ENCODE peak calls at places on chromosomes 4 and X, in five cellular contexts. One of them, this sample, is unnamed. For H3K4me1, the result is how much of the 10 kb centered on the place peaks cover.

GRCh38 chr4:142158980-142159379 is 522.6 kb downstream of the IL15 start:
- DNase-seq in breast epithelium: no peak
- DNase-seq in vagina: no peak
- DNase-seq in spleen: no peak
- DNase-seq in upper lobe of left lung: no peak
- DNase-seq in this sample: no peak

GRCh38 chr4:52202251-52202779 is 151.2 kb downstream of the SPATA18 start:
- DNase-seq in upper lobe of left lung: no peak
- DNase-seq in vagina: no peak
- DNase-seq in breast epithelium: no peak
- DNase-seq in spleen: no peak
- DNase-seq in this sample: no peak

GRCh38 chr4:126221717-126222116 is 907.0 kb downstream of the FAT4 start:
- DNase-seq in breast epithelium: no peak
- DNase-seq in upper lobe of left lung: no peak
- DNase-seq in spleen: no peak
- DNase-seq in vagina: no peak
- DNase-seq in this sample: no peak

GRCh38 chr4:35250771-35251170 is 993.5 kb downstream of the ARAP2 start:
- DNase-seq in vagina: no peak
- DNase-seq in upper lobe of left lung: no peak
- DNase-seq in spleen: no peak
- DNase-seq in breast epithelium: no peak
- DNase-seq in this sample: no peak

GRCh38 chrX:66013195-66013816 is 26.6 kb downstream of the VSIG4 start:
- DNase-seq in vagina: no peak
- DNase-seq in upper lobe of left lung: no peak
- DNase-seq in spleen: no peak
- DNase-seq in breast epithelium: no peak
- DNase-seq in this sample: no peak

GRCh38 chrX:3522016-3522690 is 175.7 kb upstream of the MXRA5 start:
- DNase-seq in breast epithelium: no peak
- DNase-seq in spleen: no peak
- DNase-seq in vagina: no peak
- DNase-seq in upper lobe of left lung: no peak
- DNase-seq in this sample: no peak

GRCh38 chrX:68941385-68941952 is 112.6 kb downstream of the EFNB1 start:
- DNase-seq in spleen: peak
- DNase-seq in breast epithelium: no peak
- DNase-seq in upper lobe of left lung: no peak
- DNase-seq in vagina: no peak
- DNase-seq in this sample: no peak

GRCh38 chr4:147793569-147793968 is 61.7 kb downstream of the ARHGAP10 start:
- DNase-seq in spleen: no peak
- DNase-seq in breast epithelium: no peak
- DNase-seq in upper lobe of left lung: no peak
- DNase-seq in vagina: no peak
- DNase-seq in this sample: no peak

GRCh38 chrX:109967151-109967550 is 35.8 kb upstream of the TMEM164 start:
- DNase-seq in vagina: no peak
- DNase-seq in breast epithelium: no peak
- DNase-seq in spleen: no peak
- DNase-seq in upper lobe of left lung: no peak
- DNase-seq in this sample: no peak

GRCh38 chr4:26022346-26022891 is 108.4 kb downstream of the SMIM20 start:
- DNase-seq in breast epithelium: no peak
- DNase-seq in upper lobe of left lung: no peak
- DNase-seq in vagina: no peak
- DNase-seq in spleen: no peak
- DNase-seq in this sample: no peak

GRCh38 chrX:101206471-101206870 is 13.1 kb upstream of the DRP2 start:
- DNase-seq in vagina: no peak
- DNase-seq in breast epithelium: no peak
- DNase-seq in upper lobe of left lung: no peak
- DNase-seq in spleen: no peak
- DNase-seq in this sample: no peak

GRCh38 chrX:9355739-9356138 is 109.1 kb upstream of the TBL1X start:
- DNase-seq in spleen: peak
- DNase-seq in vagina: no peak
- DNase-seq in breast epithelium: no peak
- DNase-seq in upper lobe of left lung: no peak
- DNase-seq in this sample: no peak

GRCh38 chrX:83916525-83916924 is 55.6 kb downstream of the CYLC1 start:
- DNase-seq in vagina: no peak
- DNase-seq in upper lobe of left lung: no peak
- DNase-seq in breast epithelium: no peak
- DNase-seq in spleen: no peak
- DNase-seq in this sample: no peak

GRCh38 chr4:77451530-77451929 is 154.1 kb upstream of the CXCL13 start:
- DNase-seq in spleen: no peak
- DNase-seq in upper lobe of left lung: no peak
- DNase-seq in vagina: no peak
- DNase-seq in breast epithelium: no peak
- DNase-seq in this sample: no peak

GRCh38 chrX:11462136-11462535 is 168.9 kb downstream of the AMELX start:
- DNase-seq in vagina: no peak
- DNase-seq in breast epithelium: no peak
- DNase-seq in spleen: no peak
- DNase-seq in upper lobe of left lung: no peak
- DNase-seq in this sample: no peak

GRCh38 chrX:114344756-114345155 is 239.1 kb upstream of the HTR2C start:
- DNase-seq in upper lobe of left lung: no peak
- DNase-seq in spleen: no peak
- DNase-seq in breast epithelium: no peak
- DNase-seq in vagina: no peak
- DNase-seq in this sample: no peak

GRCh38 chrX:70208479-70208878 is 26.0 kb upstream of the AWAT1 start:
- DNase-seq in breast epithelium: no peak
- DNase-seq in spleen: no peak
- DNase-seq in upper lobe of left lung: no peak
- DNase-seq in vagina: no peak
- DNase-seq in this sample: no peak

GRCh38 chr4:127632420-127633403 is at the start of gene INTU:
- DNase-seq in upper lobe of left lung: no peak
- DNase-seq in vagina: no peak
- DNase-seq in breast epithelium: peak
- DNase-seq in spleen: peak
- DNase-seq in this sample: peak

GRCh38 chr4:99205104-99205979 is 13.7 kb downstream of the ADH6 start:
- DNase-seq in breast epithelium: no peak
- DNase-seq in vagina: no peak
- DNase-seq in upper lobe of left lung: no peak
- DNase-seq in spleen: no peak
- DNase-seq in this sample: peak

GRCh38 chrX:16114640-16115039 is 8.7 kb upstream of the GRPR start:
- DNase-seq in vagina: no peak
- DNase-seq in upper lobe of left lung: no peak
- DNase-seq in spleen: no peak
- DNase-seq in breast epithelium: no peak
- DNase-seq in this sample: no peak

GRCh38 chrX:133658244-133658911 is 243.1 kb upstream of the GPC4 start:
- DNase-seq in vagina: no peak
- DNase-seq in spleen: no peak
- DNase-seq in breast epithelium: no peak
- DNase-seq in upper lobe of left lung: no peak
- DNase-seq in this sample: no peak

DNA sequence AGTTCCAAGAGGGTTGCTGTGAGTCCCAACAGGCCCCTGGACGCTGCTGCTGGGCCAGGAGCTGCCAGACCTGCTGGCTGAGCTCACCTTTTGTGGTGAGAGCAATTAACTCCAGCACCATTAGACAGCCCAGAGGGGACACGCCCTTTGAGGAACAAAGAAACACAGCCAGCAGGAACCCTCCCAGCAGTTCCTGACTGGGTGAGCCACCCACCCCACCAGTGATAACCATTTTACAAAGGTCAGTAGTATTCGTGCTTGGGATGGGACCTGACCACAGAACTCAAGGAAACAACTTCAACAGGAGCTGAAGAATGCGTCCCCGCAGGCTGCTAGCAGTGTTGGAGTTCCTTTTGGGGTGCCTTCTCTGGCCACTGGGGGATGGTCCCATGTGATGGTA is 38.8 kb upstream of the AFAP1 start:
- DNase-seq in upper lobe of left lung: no peak
- DNase-seq in spleen: no peak
- DNase-seq in breast epithelium: no peak
- DNase-seq in vagina: no peak
- DNase-seq in this sample: no peak
- TF ChIP-seq POLR2A in upper lobe of left lung: no peak
- TF ChIP-seq POLR2A in spleen: no peak
- TF ChIP-seq POLR2A in breast epithelium: no peak
- TF ChIP-seq POLR2A in vagina: no peak
- TF ChIP-seq POLR2A in this sample: no peak

GRCh38 chr4:6178757-6179156 is 21.6 kb downstream of the JAKMIP1 start:
- DNase-seq in upper lobe of left lung: no peak
- DNase-seq in breast epithelium: no peak
- DNase-seq in vagina: no peak
- DNase-seq in spleen: no peak
- DNase-seq in this sample: no peak
- H3K4me1 ChIP-seq in upper lobe of left lung: under half
- H3K4me1 ChIP-seq in breast epithelium: under half
- H3K4me1 ChIP-seq in vagina: under half
- H3K4me1 ChIP-seq in spleen: under half
- H3K4me1 ChIP-seq in this sample: under half

GRCh38 chr4:19689511-19689910 is 562.2 kb upstream of the SLIT2 start:
- DNase-seq in upper lobe of left lung: no peak
- DNase-seq in vagina: no peak
- DNase-seq in breast epithelium: no peak
- DNase-seq in spleen: no peak
- DNase-seq in this sample: no peak
- H3K27ac ChIP-seq in upper lobe of left lung: no peak
- H3K27ac ChIP-seq in vagina: no peak
- H3K27ac ChIP-seq in breast epithelium: no peak
- H3K27ac ChIP-seq in spleen: no peak
- H3K27ac ChIP-seq in this sample: no peak

GRCh38 chr4:183505556-183506388 is 914 bp downstream of the ING2 start:
- DNase-seq in vagina: no peak
- DNase-seq in spleen: peak
- DNase-seq in breast epithelium: peak
- DNase-seq in upper lobe of left lung: peak
- DNase-seq in this sample: peak
- TF ChIP-seq POLR2A in vagina: peak
- TF ChIP-seq POLR2A in spleen: no peak
- TF ChIP-seq POLR2A in breast epithelium: peak
- TF ChIP-seq POLR2A in upper lobe of left lung: peak
- TF ChIP-seq POLR2A in this sample: peak

DNA sequence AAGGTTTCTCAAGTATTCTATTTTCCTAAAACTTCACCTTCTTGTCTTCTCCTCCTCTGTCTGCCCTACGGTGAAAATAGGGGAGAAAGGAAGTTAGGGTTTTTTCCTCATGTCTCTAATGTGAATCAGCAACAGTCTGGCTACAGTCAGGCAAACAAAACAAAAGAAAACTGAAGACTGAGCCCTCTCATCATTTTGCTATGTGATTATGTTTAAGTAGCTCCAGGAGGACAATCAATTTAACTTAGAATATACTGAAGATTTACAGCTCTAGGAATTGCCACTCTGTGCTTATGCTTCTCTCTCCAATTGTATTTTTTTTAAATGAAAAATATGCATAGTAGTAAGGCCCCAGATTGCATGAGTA is 316.2 kb downstream of the GPAT3 start:
- DNase-seq in breast epithelium: no peak
- DNase-seq in vagina: no peak
- DNase-seq in spleen: no peak
- DNase-seq in upper lobe of left lung: no peak
- DNase-seq in this sample: no peak
- H3K4me1 ChIP-seq in breast epithelium: under half
- H3K4me1 ChIP-seq in vagina: under half
- H3K4me1 ChIP-seq in spleen: under half
- H3K4me1 ChIP-seq in upper lobe of left lung: under half
- H3K4me1 ChIP-seq in this sample: under half

GRCh38 chr4:107619731-107620130 is 100.3 kb downstream of the PAPSS1 start:
- DNase-seq in vagina: no peak
- DNase-seq in upper lobe of left lung: no peak
- DNase-seq in spleen: no peak
- DNase-seq in breast epithelium: no peak
- DNase-seq in this sample: no peak
- H3K27ac ChIP-seq in vagina: no peak
- H3K27ac ChIP-seq in upper lobe of left lung: no peak
- H3K27ac ChIP-seq in spleen: no peak
- H3K27ac ChIP-seq in breast epithelium: no peak
- H3K27ac ChIP-seq in this sample: no peak